ENCODE peak calls at places on chromosomes 11 and 22, in nine cellular contexts. G is neural progenitor cell, W is heart left ventricle, J is sigmoid colon, H is GM23248, X is PC-3, A is PC-9, C is thoracic aorta, B is heart right ventricle. O is an unnamed sample.

GRCh38 chr22:48425091-48425506 is 1402.6 kb downstream of the BRD1 start:
- DNase-seq in G (no peak), W (no peak), J (no peak), H (no peak), X (no peak), A (no peak), C (no peak), B (no peak), O (no peak)

GRCh38 chr11:20156280-20156875 is 3.9 kb downstream of the DBX1 start:
- DNase-seq in G (peak; percentile 80), W (no peak), J (no peak), H (no peak), X (no peak), A (no peak), C (no peak), B (no peak), O (no peak)

GRCh38 chr11:121807051-121807450 is 309.0 kb downstream of the BLID start:
- DNase-seq in G (no peak), W (no peak), J (no peak), H (no peak), X (no peak), A (no peak), C (no peak), B (no peak), O (no peak)

GRCh38 chr11:112555491-112556364 is 295.1 kb upstream of the PLET1 start:
- DNase-seq in G (peak; percentile 75), W (peak; percentile 60), J (peak; percentile 71), H (peak; percentile 34), X (peak; percentile 65), A (no peak), C (no peak), B (peak; percentile 47), O (no peak)

GRCh38 chr11:117644403-117645155 is 152.4 kb downstream of the DSCAML1 start:
- DNase-seq in G (no peak), W (no peak), J (no peak), H (no peak), X (no peak), A (no peak), C (no peak), B (no peak), O (no peak)

GRCh38 chr11:94305146-94305545 is 766 bp downstream of the IZUMO1R start:
- DNase-seq in G (no peak), W (no peak), J (no peak), H (peak; percentile 43), X (peak; percentile 40), A (no peak), C (no peak), B (no peak), O (no peak)

GRCh38 chr22:17777005-17777716 is 2.9 kb upstream of the BID start:
- DNase-seq in G (no peak), W (peak; percentile 54), J (peak; percentile 61), H (no peak), X (no peak), A (no peak), C (no peak), B (peak; percentile 42), O (no peak)

GRCh38 chr11:113663567-113663966 is 42.5 kb downstream of the TMPRSS5 start:
- DNase-seq in G (no peak), W (no peak), J (no peak), H (peak; percentile 43), X (peak; percentile 62), A (no peak), C (no peak), B (no peak), O (no peak)

GRCh38 chr22:18152519-18152918 is 2.5 kb downstream of the USP18 start:
- DNase-seq in G (no peak), W (no peak), J (no peak), H (no peak), X (no peak), A (no peak), C (no peak), B (no peak), O (no peak)

GRCh38 chr22:19994851-19995610 is 21.6 kb downstream of the ARVCF start:
- DNase-seq in G (no peak), W (peak; percentile 6), J (no peak), H (no peak), X (no peak), A (no peak), C (no peak), B (no peak), O (no peak)

GRCh38 chr11:128891912-128892398 is 799 bp downstream of the KCNJ5 start:
- DNase-seq in G (peak; percentile 49), W (no peak), J (peak; percentile 57), H (no peak), X (no peak), A (no peak), C (no peak), B (no peak), O (no peak)

GRCh38 chr11:68775951-68776388 is 24.6 kb upstream of the TESMIN start:
- DNase-seq in G (no peak), W (no peak), J (no peak), H (no peak), X (peak; percentile 25), A (peak; percentile 97), C (no peak), B (no peak), O (no peak)

GRCh38 chr11:119894916-119895315 is 165.9 kb upstream of the NECTIN1 start:
- DNase-seq in G (no peak), W (no peak), J (no peak), H (no peak), X (no peak), A (no peak), C (no peak), B (no peak), O (no peak)
- H3K4me1 ChIP-seq in G (peaks cover 17% of the 10 kb centered on the region), W (peaks cover 9% of the 10 kb centered on the region), J (no peaks in the 10 kb centered on the region), H (no peaks in the 10 kb centered on the region), X (no peaks in the 10 kb centered on the region), A (no peaks in the 10 kb centered on the region), C (peaks cover 6% of the 10 kb centered on the region), B (peaks cover 17% of the 10 kb centered on the region), O (no peaks in the 10 kb centered on the region)

GRCh38 chr11:65118097-65118837 is 766 bp upstream of the ZNHIT2 start:
- DNase-seq in G (no peak), W (no peak), J (peak; percentile 52), H (no peak), X (no peak), A (no peak), C (no peak), B (no peak), O (no peak)

GRCh38 chr11:65115361-65116082 is 2.0 kb downstream of the ZNHIT2 start:
- DNase-seq in G (no peak), W (peak; percentile 25), J (no peak), H (no peak), X (no peak), A (no peak), C (no peak), B (no peak), O (no peak)

GRCh38 chr11:65116370-65117205 is 913 bp downstream of the ZNHIT2 start:
- DNase-seq in G (peak; percentile 52), W (peak; percentile 47), J (peak; percentile 70), H (peak; percentile 96), X (peak; percentile 57), A (peak; percentile 59), C (no peak), B (no peak), O (peak; percentile 71)

GRCh38 chr11:65119670-65119995 is 2.1 kb upstream of the ZNHIT2 start:
- DNase-seq in G (no peak), W (no peak), J (no peak), H (no peak), X (no peak), A (no peak), C (no peak), B (no peak), O (no peak)

GRCh38 chr11:65117206-65118096 is at the start of gene ZNHIT2:
- DNase-seq in G (peak; percentile 100), W (peak; percentile 99), J (peak; percentile 100), H (peak; percentile 99), X (peak; percentile 100), A (peak; percentile 96), C (peak; percentile 97), B (peak; percentile 100), O (peak; percentile 98)
- H3K4me1 ChIP-seq in G (peaks cover 11% of the 10 kb centered on the region), W (peaks cover 33% of the 10 kb centered on the region), J (no peaks in the 10 kb centered on the region), H (peaks cover 17% of the 10 kb centered on the region), X (peaks cover 30% of the 10 kb centered on the region), A (peaks cover 38% of the 10 kb centered on the region), C (peaks cover 26% of the 10 kb centered on the region), B (peaks cover 52% of the 10 kb centered on the region), O (peaks cover 10% of the 10 kb centered on the region)

DNA sequence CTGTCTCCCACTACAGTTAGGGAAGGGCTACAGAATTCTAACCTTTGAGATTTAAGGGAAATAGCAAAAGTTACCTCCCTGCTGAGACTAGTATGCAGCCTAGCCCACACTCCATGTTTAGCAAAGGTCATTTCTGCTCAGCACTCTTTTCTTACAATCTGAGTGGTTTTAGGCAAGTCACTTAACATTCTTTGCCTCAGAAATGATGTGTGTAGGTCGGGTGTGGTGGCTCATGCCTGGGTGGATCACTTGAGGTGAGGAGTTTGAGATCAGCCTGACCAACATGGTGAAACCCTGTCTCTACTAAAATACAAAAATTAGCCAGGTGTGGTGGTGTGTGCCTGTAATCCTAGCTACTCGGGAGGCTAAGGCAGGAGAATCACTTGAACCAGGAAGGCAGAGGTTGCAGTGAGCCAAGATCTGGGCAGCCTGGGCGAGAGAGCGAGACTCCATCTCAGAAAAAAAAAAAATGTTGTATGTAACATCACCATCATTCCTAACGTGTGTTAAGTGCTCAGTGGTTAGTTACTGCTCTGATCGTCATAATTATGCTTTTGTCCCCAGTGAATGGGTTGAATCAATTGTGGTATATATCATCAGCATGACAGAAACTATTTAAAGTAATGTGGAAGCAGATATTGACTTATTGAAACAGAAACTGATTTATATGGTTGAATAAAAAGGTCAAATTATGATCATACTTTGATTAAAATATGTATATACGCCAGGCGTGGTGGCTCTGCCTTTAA is 55.0 kb downstream of the COPB1 start:
- DNase-seq in G (no peak), W (no peak), J (no peak), H (no peak), X (no peak), A (no peak), C (no peak), B (no peak), O (no peak)
- H3K4me1 ChIP-seq in G (no peaks in the 10 kb centered on the region), W (no peaks in the 10 kb centered on the region), J (no peaks in the 10 kb centered on the region), H (peaks cover 67% of the 10 kb centered on the region), X (peaks cover 50% of the 10 kb centered on the region), A (peaks cover 65% of the 10 kb centered on the region), C (peaks cover 7% of the 10 kb centered on the region), B (peaks cover 12% of the 10 kb centered on the region), O (peaks cover 39% of the 10 kb centered on the region)

DNA sequence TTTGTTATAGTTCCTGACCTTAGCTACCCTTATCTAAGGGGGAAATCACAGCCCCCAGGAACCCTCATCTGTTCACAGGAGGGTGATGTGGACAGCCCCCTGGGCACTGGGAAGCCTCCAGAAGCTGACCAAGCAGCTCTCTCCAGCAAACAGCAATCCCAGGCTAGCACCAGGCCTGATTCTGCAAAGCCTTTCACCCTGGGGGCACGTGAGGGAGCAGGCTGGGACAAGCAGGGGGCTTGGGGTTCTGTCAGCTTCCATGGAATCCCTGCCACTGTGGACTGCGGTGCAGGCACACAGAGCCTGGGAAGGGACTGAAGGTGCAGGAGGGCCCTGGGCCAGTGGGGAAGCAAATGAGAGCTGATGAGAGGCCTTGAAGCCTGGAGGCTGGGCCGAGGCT is 2.1 kb downstream of the PGAP2 start:
- DNase-seq in G (no peak), W (no peak), J (no peak), H (no peak), X (no peak), A (no peak), C (no peak), B (no peak), O (no peak)
- H3K4me1 ChIP-seq in G (peaks cover 4% of the 10 kb centered on the region), W (no peaks in the 10 kb centered on the region), J (no peaks in the 10 kb centered on the region), H (no peaks in the 10 kb centered on the region), X (peaks cover 4% of the 10 kb centered on the region), A (peaks cover 3% of the 10 kb centered on the region), C (no peaks in the 10 kb centered on the region), B (peaks cover 24% of the 10 kb centered on the region), O (peaks cover 2% of the 10 kb centered on the region)